ENCODE peak calls at places on chromosome 12, in nine cellular contexts. N is esophagus squamous epithelium, A is cardiac muscle cell, E is H9, Z is right lobe of liver, F is neural progenitor cell, B is gastrocnemius medialis, G is spleen, Y is MM.1S. C is an unnamed sample. For H3K4me1, the result is how much of the 10 kb centered on the place peaks cover.

GRCh38 chr12:124392271-124392990 is 97.5 kb downstream of the RFLNA start:
- DNase-seq in G (peak), Z (no peak), A (no peak), Y (no peak), N (no peak), F (peak), B (no peak), E (peak), C (no peak)

GRCh38 chr12:95881331-95881955 is 22.7 kb downstream of the SNRPF start:
- DNase-seq in N (no peak), G (no peak), F (no peak), A (peak), E (no peak), B (no peak), Z (no peak), Y (no peak), C (no peak)

GRCh38 chr12:82517027-82517426 is 158.7 kb downstream of the METTL25 start:
- DNase-seq in A (peak), F (peak), Z (no peak), Y (peak), E (peak), G (no peak), B (no peak), N (no peak), C (no peak)

GRCh38 chr12:47601071-47601470 is 104.8 kb downstream of the RPAP3 start:
- DNase-seq in A (no peak), Y (no peak), Z (no peak), E (no peak), N (no peak), F (no peak), B (no peak), G (no peak), C (no peak)

GRCh38 chr12:104456417-104456949 is at the start of gene CHST11:
- DNase-seq in F (peak), E (peak), Z (peak), B (peak), G (peak), N (peak), Y (peak), A (peak), C (peak)

GRCh38 chr12:130788515-130788914 is 50.5 kb downstream of the STX2 start:
- DNase-seq in Y (no peak), B (no peak), A (no peak), Z (no peak), G (no peak), N (no peak), E (peak), F (peak), C (no peak)

GRCh38 chr12:23204933-23205778 is 580.2 kb downstream of the ETNK1 start:
- DNase-seq in Y (peak), G (no peak), A (peak), E (no peak), N (no peak), Z (no peak), B (no peak), F (peak), C (no peak)

GRCh38 chr12:116427200-116427932 is 131.8 kb upstream of the MAP1LC3B2 start:
- DNase-seq in G (no peak), E (peak), N (no peak), Y (no peak), B (no peak), Z (no peak), F (peak), A (peak), C (no peak)

GRCh38 chr12:45518516-45519235 is 210.8 kb upstream of the ARID2 start:
- DNase-seq in Y (no peak), G (no peak), N (no peak), A (no peak), B (no peak), Z (no peak), F (no peak), E (no peak), C (no peak)

DNA sequence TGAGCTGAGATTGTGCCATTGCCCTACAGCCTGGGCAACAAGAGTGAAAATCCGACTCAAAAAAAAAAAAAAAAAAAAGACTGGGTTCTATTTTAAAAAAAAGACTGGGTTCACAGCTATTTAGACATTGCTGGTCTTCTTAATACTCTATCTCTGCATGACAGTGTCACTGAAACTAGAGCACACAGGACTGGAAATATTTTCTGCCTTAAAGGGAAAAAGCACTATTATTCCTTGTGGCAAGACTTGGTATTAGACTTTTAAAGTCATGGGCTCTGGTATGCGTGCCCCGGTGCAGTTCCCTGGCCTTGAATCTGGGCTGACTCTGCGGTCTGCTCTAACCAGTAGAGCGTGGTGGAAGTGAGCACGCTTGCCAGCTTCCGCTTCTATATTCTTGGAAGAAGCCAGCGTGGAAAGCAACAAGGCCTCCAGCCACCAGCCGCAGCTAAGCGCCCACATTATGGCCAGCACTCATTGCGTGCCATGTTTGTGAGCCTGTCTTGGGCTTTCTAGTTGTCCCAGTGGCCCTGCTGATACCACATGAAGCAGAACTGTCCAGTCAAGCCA is 31.3 kb downstream of the PRKAB1 start:
- DNase-seq in E (no peak), B (no peak), F (no peak), N (no peak), A (no peak), Z (no peak), G (no peak), Y (no peak), C (no peak)
- TF ChIP-seq CTCF in E (no peak), B (no peak), F (no peak), N (no peak), A (no peak), Z (no peak), G (peak), Y (no peak), C (no peak)

DNA sequence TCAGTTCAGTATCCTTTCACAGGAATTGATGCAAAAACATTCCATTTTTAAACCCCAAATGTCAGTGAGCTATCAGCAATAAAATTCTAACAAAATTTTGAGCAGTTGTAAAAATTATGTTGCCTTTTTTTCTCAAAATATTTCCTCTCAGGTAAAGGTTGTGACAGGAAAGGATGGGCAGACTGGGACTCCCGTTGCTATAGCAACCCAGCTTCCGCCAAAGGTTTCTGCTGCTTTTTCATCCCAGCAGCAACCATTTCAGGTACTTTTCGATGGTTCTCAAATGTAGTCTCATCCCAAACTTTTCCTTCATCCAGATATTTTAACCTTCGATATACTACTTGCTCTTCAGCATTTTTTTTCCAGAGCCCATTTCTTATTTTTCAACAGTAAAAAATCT is 13.6 kb downstream of the EP400 start:
- DNase-seq in G (no peak), B (no peak), Z (no peak), A (no peak), N (no peak), E (no peak), F (no peak), Y (no peak), C (no peak)
- H3K4me1 ChIP-seq in G (under half), B (under half), Z (under half), A (under half), N (under half), E (under half), F (under half), Y (under half), C (under half)

GRCh38 chr12:61902403-61902802 is 357.8 kb upstream of the USP15 start:
- DNase-seq in B (no peak), A (no peak), G (no peak), N (no peak), Z (no peak), Y (no peak), E (no peak), F (no peak), C (no peak)
- TF ChIP-seq CTCF in B (no peak), A (no peak), G (no peak), N (no peak), Z (no peak), Y (no peak), E (no peak), F (no peak), C (no peak)

GRCh38 chr12:57521475-57522018 is 1.1 kb upstream of the MBD6 start:
- DNase-seq in A (peak), B (peak), F (peak), Z (peak), Y (peak), G (peak), E (peak), N (no peak), C (no peak)
- H3K4me1 ChIP-seq in A (under half), B (half or more), F (under half), Z (under half), Y (under half), G (half or more), E (under half), N (half or more), C (half or more)

C was measured in thoracic aorta.